ENCODE peak calls at places on chromosome 17, in ten cellular contexts. One of them, this sample, is unnamed.

GRCh38 chr17:51947160-51947559 is 211.4 kb downstream of the CA10 start:
- DNase-seq in CD4-positive, alpha-beta T cell: no peak
- DNase-seq in cardiac fibroblast: no peak
- DNase-seq in keratinocyte: no peak
- DNase-seq in cardiac muscle cell: no peak
- DNase-seq in tibial nerve: no peak
- DNase-seq in NB4: no peak
- DNase-seq in heart right ventricle: no peak
- DNase-seq in brain microvascular endothelial cell: no peak
- DNase-seq in dorsolateral prefrontal cortex: no peak
- DNase-seq in this sample: no peak

GRCh38 chr17:43753488-43754129 is 5.0 kb downstream of the SOST start:
- DNase-seq in CD4-positive, alpha-beta T cell: no peak
- DNase-seq in cardiac fibroblast: no peak
- DNase-seq in keratinocyte: no peak
- DNase-seq in cardiac muscle cell: no peak
- DNase-seq in tibial nerve: no peak
- DNase-seq in NB4: peak
- DNase-seq in heart right ventricle: no peak
- DNase-seq in brain microvascular endothelial cell: no peak
- DNase-seq in dorsolateral prefrontal cortex: no peak
- DNase-seq in this sample: no peak

GRCh38 chr17:62666801-62667591 is 39.5 kb downstream of the MRC2 start:
- DNase-seq in CD4-positive, alpha-beta T cell: no peak
- DNase-seq in cardiac fibroblast: no peak
- DNase-seq in keratinocyte: no peak
- DNase-seq in cardiac muscle cell: no peak
- DNase-seq in tibial nerve: no peak
- DNase-seq in NB4: no peak
- DNase-seq in heart right ventricle: no peak
- DNase-seq in brain microvascular endothelial cell: no peak
- DNase-seq in dorsolateral prefrontal cortex: no peak
- DNase-seq in this sample: no peak

GRCh38 chr17:13888043-13888442 is 181.3 kb upstream of the COX10 start:
- DNase-seq in CD4-positive, alpha-beta T cell: no peak
- DNase-seq in cardiac fibroblast: peak
- DNase-seq in keratinocyte: no peak
- DNase-seq in cardiac muscle cell: peak
- DNase-seq in tibial nerve: peak
- DNase-seq in NB4: no peak
- DNase-seq in heart right ventricle: no peak
- DNase-seq in brain microvascular endothelial cell: no peak
- DNase-seq in dorsolateral prefrontal cortex: peak
- DNase-seq in this sample: no peak

GRCh38 chr17:83080641-83081560 is 1.5 kb downstream of the METRNL start:
- DNase-seq in CD4-positive, alpha-beta T cell: no peak
- DNase-seq in cardiac fibroblast: peak
- DNase-seq in keratinocyte: no peak
- DNase-seq in cardiac muscle cell: peak
- DNase-seq in tibial nerve: no peak
- DNase-seq in NB4: peak
- DNase-seq in heart right ventricle: no peak
- DNase-seq in brain microvascular endothelial cell: no peak
- DNase-seq in dorsolateral prefrontal cortex: no peak
- DNase-seq in this sample: peak

GRCh38 chr17:45786349-45786748 is 2.2 kb downstream of the CRHR1 start:
- DNase-seq in CD4-positive, alpha-beta T cell: no peak
- DNase-seq in cardiac fibroblast: no peak
- DNase-seq in keratinocyte: no peak
- DNase-seq in cardiac muscle cell: no peak
- DNase-seq in tibial nerve: no peak
- DNase-seq in NB4: no peak
- DNase-seq in heart right ventricle: no peak
- DNase-seq in brain microvascular endothelial cell: no peak
- DNase-seq in dorsolateral prefrontal cortex: no peak
- DNase-seq in this sample: no peak

GRCh38 chr17:60396412-60396811 is 4.5 kb upstream of the USP32 start:
- DNase-seq in CD4-positive, alpha-beta T cell: no peak
- DNase-seq in cardiac fibroblast: no peak
- DNase-seq in keratinocyte: no peak
- DNase-seq in cardiac muscle cell: no peak
- DNase-seq in tibial nerve: no peak
- DNase-seq in NB4: no peak
- DNase-seq in heart right ventricle: no peak
- DNase-seq in brain microvascular endothelial cell: no peak
- DNase-seq in dorsolateral prefrontal cortex: no peak
- DNase-seq in this sample: no peak

GRCh38 chr17:56478836-56479447 is 114.6 kb upstream of the NOG start:
- DNase-seq in CD4-positive, alpha-beta T cell: no peak
- DNase-seq in cardiac fibroblast: peak
- DNase-seq in keratinocyte: no peak
- DNase-seq in cardiac muscle cell: peak
- DNase-seq in tibial nerve: peak
- DNase-seq in NB4: peak
- DNase-seq in heart right ventricle: no peak
- DNase-seq in brain microvascular endothelial cell: peak
- DNase-seq in dorsolateral prefrontal cortex: no peak
- DNase-seq in this sample: no peak

GRCh38 chr17:34720760-34721159 is 141.4 kb downstream of the TMEM132E start:
- DNase-seq in CD4-positive, alpha-beta T cell: no peak
- DNase-seq in cardiac fibroblast: no peak
- DNase-seq in keratinocyte: no peak
- DNase-seq in cardiac muscle cell: no peak
- DNase-seq in tibial nerve: no peak
- DNase-seq in NB4: peak
- DNase-seq in heart right ventricle: no peak
- DNase-seq in brain microvascular endothelial cell: no peak
- DNase-seq in dorsolateral prefrontal cortex: no peak
- DNase-seq in this sample: no peak

GRCh38 chr17:38587193-38587592 is 18.6 kb downstream of the SRCIN1 start:
- DNase-seq in CD4-positive, alpha-beta T cell: no peak
- DNase-seq in cardiac fibroblast: no peak
- DNase-seq in keratinocyte: no peak
- DNase-seq in cardiac muscle cell: no peak
- DNase-seq in tibial nerve: no peak
- DNase-seq in NB4: peak
- DNase-seq in heart right ventricle: no peak
- DNase-seq in brain microvascular endothelial cell: no peak
- DNase-seq in dorsolateral prefrontal cortex: no peak
- DNase-seq in this sample: no peak

GRCh38 chr17:38588775-38589174 is 17.0 kb downstream of the SRCIN1 start:
- DNase-seq in CD4-positive, alpha-beta T cell: no peak
- DNase-seq in cardiac fibroblast: no peak
- DNase-seq in keratinocyte: no peak
- DNase-seq in cardiac muscle cell: no peak
- DNase-seq in tibial nerve: no peak
- DNase-seq in NB4: no peak
- DNase-seq in heart right ventricle: no peak
- DNase-seq in brain microvascular endothelial cell: no peak
- DNase-seq in dorsolateral prefrontal cortex: no peak
- DNase-seq in this sample: no peak

GRCh38 chr17:38589462-38590114 is 16.2 kb downstream of the SRCIN1 start:
- DNase-seq in CD4-positive, alpha-beta T cell: no peak
- DNase-seq in cardiac fibroblast: no peak
- DNase-seq in keratinocyte: no peak
- DNase-seq in cardiac muscle cell: no peak
- DNase-seq in tibial nerve: no peak
- DNase-seq in NB4: no peak
- DNase-seq in heart right ventricle: no peak
- DNase-seq in brain microvascular endothelial cell: no peak
- DNase-seq in dorsolateral prefrontal cortex: no peak
- DNase-seq in this sample: no peak

GRCh38 chr17:38586788-38587187 is 19.0 kb downstream of the SRCIN1 start:
- DNase-seq in CD4-positive, alpha-beta T cell: no peak
- DNase-seq in cardiac fibroblast: no peak
- DNase-seq in keratinocyte: no peak
- DNase-seq in cardiac muscle cell: no peak
- DNase-seq in tibial nerve: no peak
- DNase-seq in NB4: no peak
- DNase-seq in heart right ventricle: no peak
- DNase-seq in brain microvascular endothelial cell: no peak
- DNase-seq in dorsolateral prefrontal cortex: no peak
- DNase-seq in this sample: no peak

GRCh38 chr17:38587956-38588771 is 17.6 kb downstream of the SRCIN1 start:
- DNase-seq in CD4-positive, alpha-beta T cell: no peak
- DNase-seq in cardiac fibroblast: no peak
- DNase-seq in keratinocyte: no peak
- DNase-seq in cardiac muscle cell: no peak
- DNase-seq in tibial nerve: no peak
- DNase-seq in NB4: peak
- DNase-seq in heart right ventricle: no peak
- DNase-seq in brain microvascular endothelial cell: no peak
- DNase-seq in dorsolateral prefrontal cortex: no peak
- DNase-seq in this sample: no peak
- TF ChIP-seq CTCF in CD4-positive, alpha-beta T cell: no peak
- TF ChIP-seq CTCF in cardiac fibroblast: no peak
- TF ChIP-seq CTCF in keratinocyte: no peak
- TF ChIP-seq CTCF in cardiac muscle cell: no peak
- TF ChIP-seq CTCF in tibial nerve: no peak
- TF ChIP-seq CTCF in NB4: no peak
- TF ChIP-seq CTCF in heart right ventricle: no peak
- TF ChIP-seq CTCF in brain microvascular endothelial cell: no peak
- TF ChIP-seq CTCF in dorsolateral prefrontal cortex: no peak
- TF ChIP-seq CTCF in this sample: no peak

GRCh38 chr17:50048988-50049387 is 6.9 kb upstream of the ITGA3 start:
- DNase-seq in CD4-positive, alpha-beta T cell: no peak
- DNase-seq in cardiac fibroblast: no peak
- DNase-seq in keratinocyte: no peak
- DNase-seq in cardiac muscle cell: no peak
- DNase-seq in tibial nerve: no peak
- DNase-seq in NB4: no peak
- DNase-seq in heart right ventricle: no peak
- DNase-seq in brain microvascular endothelial cell: no peak
- DNase-seq in dorsolateral prefrontal cortex: no peak
- DNase-seq in this sample: no peak

GRCh38 chr17:50049636-50050035 is 6.3 kb upstream of the ITGA3 start:
- DNase-seq in CD4-positive, alpha-beta T cell: no peak
- DNase-seq in cardiac fibroblast: no peak
- DNase-seq in keratinocyte: peak
- DNase-seq in cardiac muscle cell: no peak
- DNase-seq in tibial nerve: no peak
- DNase-seq in NB4: no peak
- DNase-seq in heart right ventricle: no peak
- DNase-seq in brain microvascular endothelial cell: no peak
- DNase-seq in dorsolateral prefrontal cortex: no peak
- DNase-seq in this sample: no peak

GRCh38 chr17:50051606-50052005 is 4.3 kb upstream of the ITGA3 start:
- DNase-seq in CD4-positive, alpha-beta T cell: no peak
- DNase-seq in cardiac fibroblast: peak
- DNase-seq in keratinocyte: no peak
- DNase-seq in cardiac muscle cell: no peak
- DNase-seq in tibial nerve: no peak
- DNase-seq in NB4: no peak
- DNase-seq in heart right ventricle: no peak
- DNase-seq in brain microvascular endothelial cell: no peak
- DNase-seq in dorsolateral prefrontal cortex: no peak
- DNase-seq in this sample: no peak

GRCh38 chr17:50051082-50051576 is 4.8 kb upstream of the ITGA3 start:
- DNase-seq in CD4-positive, alpha-beta T cell: no peak
- DNase-seq in cardiac fibroblast: peak
- DNase-seq in keratinocyte: peak
- DNase-seq in cardiac muscle cell: no peak
- DNase-seq in tibial nerve: no peak
- DNase-seq in NB4: peak
- DNase-seq in heart right ventricle: no peak
- DNase-seq in brain microvascular endothelial cell: peak
- DNase-seq in dorsolateral prefrontal cortex: no peak
- DNase-seq in this sample: peak

GRCh38 chr17:50050431-50051032 is 5.4 kb upstream of the ITGA3 start:
- DNase-seq in CD4-positive, alpha-beta T cell: no peak
- DNase-seq in cardiac fibroblast: no peak
- DNase-seq in keratinocyte: no peak
- DNase-seq in cardiac muscle cell: no peak
- DNase-seq in tibial nerve: no peak
- DNase-seq in NB4: no peak
- DNase-seq in heart right ventricle: no peak
- DNase-seq in brain microvascular endothelial cell: no peak
- DNase-seq in dorsolateral prefrontal cortex: no peak
- DNase-seq in this sample: no peak
- TF ChIP-seq CTCF in CD4-positive, alpha-beta T cell: no peak
- TF ChIP-seq CTCF in cardiac fibroblast: no peak
- TF ChIP-seq CTCF in keratinocyte: peak
- TF ChIP-seq CTCF in cardiac muscle cell: no peak
- TF ChIP-seq CTCF in tibial nerve: no peak
- TF ChIP-seq CTCF in NB4: no peak
- TF ChIP-seq CTCF in heart right ventricle: no peak
- TF ChIP-seq CTCF in brain microvascular endothelial cell: no peak
- TF ChIP-seq CTCF in dorsolateral prefrontal cortex: no peak
- TF ChIP-seq CTCF in this sample: no peak

GRCh38 chr17:39938140-39938869 is 10.8 kb downstream of the LRRC3C start:
- DNase-seq in CD4-positive, alpha-beta T cell: no peak
- DNase-seq in cardiac fibroblast: no peak
- DNase-seq in keratinocyte: no peak
- DNase-seq in cardiac muscle cell: no peak
- DNase-seq in tibial nerve: no peak
- DNase-seq in NB4: no peak
- DNase-seq in heart right ventricle: no peak
- DNase-seq in brain microvascular endothelial cell: no peak
- DNase-seq in dorsolateral prefrontal cortex: no peak
- DNase-seq in this sample: no peak

GRCh38 chr17:39942076-39942475 is 14.5 kb downstream of the LRRC3C start:
- DNase-seq in CD4-positive, alpha-beta T cell: no peak
- DNase-seq in cardiac fibroblast: no peak
- DNase-seq in keratinocyte: no peak
- DNase-seq in cardiac muscle cell: no peak
- DNase-seq in tibial nerve: no peak
- DNase-seq in NB4: no peak
- DNase-seq in heart right ventricle: no peak
- DNase-seq in brain microvascular endothelial cell: no peak
- DNase-seq in dorsolateral prefrontal cortex: no peak
- DNase-seq in this sample: no peak

GRCh38 chr17:39937462-39937861 is 9.9 kb downstream of the LRRC3C start:
- DNase-seq in CD4-positive, alpha-beta T cell: no peak
- DNase-seq in cardiac fibroblast: no peak
- DNase-seq in keratinocyte: no peak
- DNase-seq in cardiac muscle cell: no peak
- DNase-seq in tibial nerve: no peak
- DNase-seq in NB4: no peak
- DNase-seq in heart right ventricle: no peak
- DNase-seq in brain microvascular endothelial cell: no peak
- DNase-seq in dorsolateral prefrontal cortex: no peak
- DNase-seq in this sample: no peak

GRCh38 chr17:39939031-39939430 is 11.5 kb downstream of the LRRC3C start:
- DNase-seq in CD4-positive, alpha-beta T cell: no peak
- DNase-seq in cardiac fibroblast: no peak
- DNase-seq in keratinocyte: no peak
- DNase-seq in cardiac muscle cell: no peak
- DNase-seq in tibial nerve: no peak
- DNase-seq in NB4: no peak
- DNase-seq in heart right ventricle: no peak
- DNase-seq in brain microvascular endothelial cell: no peak
- DNase-seq in dorsolateral prefrontal cortex: no peak
- DNase-seq in this sample: no peak

GRCh38 chr17:39939588-39940419 is 12.3 kb downstream of the LRRC3C start:
- DNase-seq in CD4-positive, alpha-beta T cell: no peak
- DNase-seq in cardiac fibroblast: peak
- DNase-seq in keratinocyte: no peak
- DNase-seq in cardiac muscle cell: no peak
- DNase-seq in tibial nerve: no peak
- DNase-seq in NB4: peak
- DNase-seq in heart right ventricle: no peak
- DNase-seq in brain microvascular endothelial cell: peak
- DNase-seq in dorsolateral prefrontal cortex: no peak
- DNase-seq in this sample: no peak
- TF ChIP-seq CTCF in CD4-positive, alpha-beta T cell: no peak
- TF ChIP-seq CTCF in cardiac fibroblast: peak
- TF ChIP-seq CTCF in keratinocyte: peak
- TF ChIP-seq CTCF in cardiac muscle cell: peak
- TF ChIP-seq CTCF in tibial nerve: no peak
- TF ChIP-seq CTCF in NB4: peak
- TF ChIP-seq CTCF in heart right ventricle: no peak
- TF ChIP-seq CTCF in brain microvascular endothelial cell: peak
- TF ChIP-seq CTCF in dorsolateral prefrontal cortex: peak
- TF ChIP-seq CTCF in this sample: no peak

GRCh38 chr17:48131216-48131824 is 23.8 kb downstream of the SNX11 start:
- DNase-seq in CD4-positive, alpha-beta T cell: peak
- DNase-seq in cardiac fibroblast: peak
- DNase-seq in keratinocyte: no peak
- DNase-seq in cardiac muscle cell: peak
- DNase-seq in tibial nerve: peak
- DNase-seq in NB4: peak
- DNase-seq in heart right ventricle: no peak
- DNase-seq in brain microvascular endothelial cell: peak
- DNase-seq in dorsolateral prefrontal cortex: peak
- DNase-seq in this sample: peak
- TF ChIP-seq CTCF in CD4-positive, alpha-beta T cell: peak
- TF ChIP-seq CTCF in cardiac fibroblast: peak
- TF ChIP-seq CTCF in keratinocyte: peak
- TF ChIP-seq CTCF in cardiac muscle cell: peak
- TF ChIP-seq CTCF in tibial nerve: peak
- TF ChIP-seq CTCF in NB4: peak
- TF ChIP-seq CTCF in heart right ventricle: peak
- TF ChIP-seq CTCF in brain microvascular endothelial cell: peak
- TF ChIP-seq CTCF in dorsolateral prefrontal cortex: peak
- TF ChIP-seq CTCF in this sample: peak

This sample was measured in adrenal gland.